ENCODE peak calls at places on chromosomes 11 and 22, in six cellular contexts. T is GM12891, F is K562, D is H1, Z is GM12878, H is HepG2. V is an unnamed sample.

GRCh38 chr11:10473371-10473770 is 18.3 kb downstream of the AMPD3 start:
- DNase-seq in Z (no peak), H (no peak), D (no peak), T (no peak), F (no peak), V (no peak)

GRCh38 chr11:44913502-44913901 is 37.2 kb downstream of the TP53I11 start:
- DNase-seq in H (no peak), T (no peak), Z (no peak), F (no peak), D (no peak), V (no peak)

GRCh38 chr11:95764267-95764898 is 25.2 kb downstream of the FAM76B start:
- DNase-seq in F (peak), H (peak), T (peak), D (no peak), Z (no peak), V (no peak)

GRCh38 chr11:126701555-126701897 is 299.0 kb downstream of the KIRREL3 start:
- DNase-seq in H (no peak), T (no peak), F (no peak), Z (no peak), D (no peak), V (no peak)

GRCh38 chr22:43090130-43090789 is 1.1 kb upstream of the TTLL1 start:
- DNase-seq in D (no peak), T (peak), F (peak), Z (peak), H (peak), V (peak)

GRCh38 chr11:74713686-74714085 is 17.5 kb downstream of the CHRDL2 start:
- DNase-seq in F (no peak), Z (no peak), T (no peak), H (no peak), D (no peak), V (no peak)

GRCh38 chr22:35630891-35631290 is 13.8 kb upstream of the MB start:
- DNase-seq in D (no peak), H (no peak), Z (no peak), T (no peak), F (no peak), V (no peak)

GRCh38 chr11:31769241-31769640 is 41.9 kb downstream of the PAX6 start:
- DNase-seq in D (no peak), Z (no peak), F (no peak), T (no peak), H (no peak), V (no peak)

GRCh38 chr11:36069576-36070214 is 125.8 kb downstream of the LDLRAD3 start:
- DNase-seq in D (peak), F (no peak), H (no peak), Z (peak), T (no peak), V (no peak)

GRCh38 chr22:44549701-44550100 is 51.7 kb upstream of the RTL6 start:
- DNase-seq in D (no peak), T (no peak), F (no peak), H (no peak), Z (no peak), V (no peak)

GRCh38 chr11:18527512-18527911 is 770 bp upstream of the TSG101 start:
- DNase-seq in Z (no peak), T (no peak), D (no peak), F (peak), H (no peak), V (no peak)
- TF ChIP-seq TAF1 in Z (no peak), T (no peak), D (no peak), F (no peak), H (no peak), V (no peak)

GRCh38 chr22:25077056-25077455 is 122.6 kb upstream of the CRYBB3 start:
- DNase-seq in Z (no peak), D (no peak), H (no peak), T (no peak), F (no peak), V (no peak)
- TF ChIP-seq POLR2A in Z (no peak), D (no peak), H (no peak), T (no peak), F (no peak), V (no peak)

GRCh38 chr11:2276999-2277328 is 6.6 kb upstream of the ASCL2 start:
- DNase-seq in H (no peak), F (no peak), D (no peak), T (no peak), Z (no peak), V (no peak)

GRCh38 chr11:2273311-2273710 is 2.9 kb upstream of the ASCL2 start:
- DNase-seq in F (no peak), T (no peak), Z (no peak), D (no peak), H (no peak), V (no peak)

GRCh38 chr11:2276280-2276998 is 6.1 kb upstream of the ASCL2 start:
- DNase-seq in Z (no peak), H (no peak), T (no peak), D (no peak), F (no peak), V (no peak)

GRCh38 chr11:2273771-2274170 is 3.4 kb upstream of the ASCL2 start:
- DNase-seq in Z (no peak), H (no peak), T (no peak), D (no peak), F (no peak), V (no peak)

DNA sequence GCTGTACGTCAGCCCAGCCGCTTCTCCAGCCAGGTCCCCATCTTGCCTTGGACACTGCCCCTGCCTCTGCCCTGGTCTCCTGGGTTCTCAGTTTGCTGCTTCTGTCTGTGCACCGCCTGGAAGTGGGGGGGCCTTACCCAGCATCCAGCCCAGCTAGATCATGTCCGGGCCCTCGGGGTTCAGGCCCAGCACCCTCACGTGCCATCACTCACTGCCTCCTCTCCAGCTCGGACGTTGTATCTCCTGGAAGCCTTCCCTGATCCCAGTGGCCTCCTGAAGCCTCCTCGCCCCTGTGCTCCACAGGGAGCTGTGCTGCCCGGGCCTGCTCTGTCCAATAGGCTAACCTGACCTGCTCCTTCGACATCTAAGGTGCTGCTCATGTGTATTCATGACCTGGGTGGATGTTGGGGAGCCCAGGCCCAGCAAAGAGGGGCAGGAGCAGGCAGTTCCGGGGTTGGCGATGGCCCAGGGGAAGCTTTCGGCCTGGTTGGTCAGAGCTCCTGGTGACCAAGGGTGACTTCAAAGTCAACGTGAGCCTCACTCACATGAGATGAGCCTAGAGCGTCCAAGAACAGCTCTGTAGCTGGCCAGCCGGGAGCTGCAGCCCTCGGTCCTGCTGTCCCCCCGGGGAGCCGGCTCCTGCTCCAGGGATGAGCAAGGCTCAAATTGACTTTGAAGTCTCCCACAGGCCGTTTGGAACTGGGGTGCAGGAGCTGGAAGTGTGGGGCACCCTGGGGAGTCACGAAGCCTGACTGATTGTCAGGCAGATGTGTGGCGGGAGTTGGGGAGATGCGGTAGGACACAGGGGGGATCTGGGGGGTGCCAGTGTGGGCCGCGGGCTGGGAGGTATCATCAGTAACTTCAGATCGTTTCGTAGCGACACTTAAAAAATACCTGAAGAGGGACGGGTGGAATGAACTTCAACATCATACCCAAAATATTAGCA is 5.2 kb upstream of the ASCL2 start:
- DNase-seq in H (no peak), D (no peak), F (no peak), T (no peak), Z (no peak), V (no peak)
- TF ChIP-seq TAF1 in H (no peak), D (no peak), F (no peak), T (no peak), Z (no peak), V (no peak)

GRCh38 chr11:816433-816779 is 2.3 kb upstream of the PNPLA2 start:
- DNase-seq in Z (no peak), H (no peak), D (no peak), T (no peak), F (peak), V (no peak)

GRCh38 chr11:820655-821512 is 2.2 kb downstream of the PNPLA2 start:
- DNase-seq in D (no peak), F (no peak), Z (no peak), T (no peak), H (peak), V (no peak)

GRCh38 chr11:819129-819931 is 616 bp downstream of the PNPLA2 start:
- DNase-seq in T (peak), Z (no peak), D (no peak), F (peak), H (peak), V (peak)

GRCh38 chr11:819943-820649 is 1.4 kb downstream of the PNPLA2 start:
- DNase-seq in H (peak), F (peak), Z (no peak), D (no peak), T (peak), V (peak)

DNA sequence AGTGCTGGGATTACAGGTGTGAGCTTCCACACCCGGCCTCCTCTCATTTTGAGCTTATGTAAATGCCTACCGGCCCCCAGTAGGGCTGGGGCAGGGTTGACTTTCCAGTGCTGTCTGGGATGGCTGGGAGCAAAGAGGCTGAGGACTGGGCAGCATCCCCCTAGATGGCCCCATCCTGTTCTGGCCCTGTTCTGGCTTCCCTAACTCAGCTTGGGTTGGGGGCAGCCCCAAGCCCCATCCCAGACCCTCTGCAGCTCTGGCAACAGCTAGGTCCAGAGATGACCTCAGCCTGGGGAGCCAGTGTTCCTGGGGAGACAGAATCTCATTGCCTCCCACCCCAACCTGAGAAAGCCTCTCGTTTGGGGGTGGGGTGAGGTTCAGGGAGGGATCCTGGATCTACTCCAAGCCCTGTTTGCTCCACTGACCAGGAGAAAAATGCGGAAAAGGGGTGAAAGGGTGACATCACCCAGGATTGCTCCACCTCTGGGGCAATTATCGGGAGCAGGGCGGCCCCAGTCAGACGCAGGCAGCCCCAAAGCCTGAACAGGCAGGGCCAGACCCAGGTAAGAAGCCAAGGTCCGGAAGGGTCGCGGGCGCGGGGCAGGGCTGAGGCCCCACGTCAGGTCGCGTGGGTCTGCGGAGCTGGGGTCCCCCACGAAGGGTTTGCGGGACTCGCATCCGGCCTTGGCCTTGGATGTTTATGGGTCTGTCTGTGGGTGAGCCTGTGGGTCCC is at the start of gene PNPLA2:
- DNase-seq in D (no peak), F (no peak), T (no peak), H (peak), Z (no peak), V (no peak)
- TF ChIP-seq POLR2A in D (no peak), F (no peak), T (no peak), H (peak), Z (no peak), V (no peak)